ENCODE peak calls at places on chromosome 2, in nine cellular contexts. O is astrocyte, L is H1, I is Peyer's patch, V is fibroblast of mammary gland, N is endothelial cell, Q is testis, B is MM.1S, D is lower leg skin. Y is an unnamed sample.

GRCh38 chr2:163884416-163884815 is 148.6 kb upstream of the FIGN start:
- DNase-seq in O (no peak), L (no peak), I (no peak), V (no peak), N (no peak), Q (no peak), B (no peak), D (no peak), Y (no peak)

GRCh38 chr2:36326286-36326685 is 29.3 kb upstream of the CRIM1 start:
- DNase-seq in O (no peak), L (no peak), I (no peak), V (no peak), N (peak), Q (no peak), B (no peak), D (no peak), Y (no peak)

GRCh38 chr2:28683100-28683706 is 68.4 kb upstream of the PPP1CB start:
- DNase-seq in O (peak), L (no peak), I (peak), V (peak), N (no peak), Q (peak), B (no peak), D (no peak), Y (no peak)

GRCh38 chr2:18922276-18922675 is 332.9 kb upstream of the NT5C1B start:
- DNase-seq in O (peak), L (no peak), I (no peak), V (peak), N (no peak), Q (no peak), B (no peak), D (no peak), Y (no peak)

GRCh38 chr2:4516362-4516761 is 813.0 kb downstream of the DCDC2C start:
- DNase-seq in O (no peak), L (no peak), I (no peak), V (no peak), N (no peak), Q (no peak), B (no peak), D (no peak), Y (no peak)

GRCh38 chr2:235762832-235763598 is 269.2 kb downstream of the AGAP1 start:
- DNase-seq in O (no peak), L (no peak), I (no peak), V (no peak), N (no peak), Q (no peak), B (no peak), D (peak), Y (no peak)

GRCh38 chr2:209845666-209846065 is 74.0 kb downstream of the UNC80 start:
- DNase-seq in O (no peak), L (no peak), I (no peak), V (no peak), N (no peak), Q (no peak), B (no peak), D (no peak), Y (no peak)

GRCh38 chr2:6410265-6410664 is 455.4 kb downstream of the CMPK2 start:
- DNase-seq in O (peak), L (no peak), I (no peak), V (no peak), N (no peak), Q (no peak), B (no peak), D (no peak), Y (no peak)

GRCh38 chr2:22153974-22154373 is 1030.2 kb downstream of the TDRD15 start:
- DNase-seq in O (no peak), L (no peak), I (no peak), V (no peak), N (no peak), Q (no peak), B (no peak), D (no peak), Y (no peak)

GRCh38 chr2:235551965-235552364 is 58.1 kb downstream of the AGAP1 start:
- DNase-seq in O (peak), L (peak), I (peak), V (peak), N (peak), Q (peak), B (peak), D (no peak), Y (no peak)

GRCh38 chr2:98899041-98899702 is 36.9 kb downstream of the CRACDL start:
- DNase-seq in O (no peak), L (no peak), I (peak), V (no peak), N (no peak), Q (no peak), B (no peak), D (peak), Y (peak)

GRCh38 chr2:67039058-67039457 is 358.1 kb upstream of the ETAA1 start:
- DNase-seq in O (no peak), L (no peak), I (no peak), V (no peak), N (no peak), Q (no peak), B (no peak), D (no peak), Y (no peak)

GRCh38 chr2:235630723-235631122 is 136.9 kb downstream of the AGAP1 start:
- DNase-seq in O (no peak), L (no peak), I (no peak), V (no peak), N (no peak), Q (no peak), B (no peak), D (no peak), Y (no peak)

GRCh38 chr2:127007652-127008051 is 99.3 kb downstream of the BIN1 start:
- DNase-seq in O (peak), L (no peak), I (no peak), V (peak), N (no peak), Q (no peak), B (no peak), D (no peak), Y (no peak)

GRCh38 chr2:237042101-237042500 is 43.6 kb upstream of the COPS8 start:
- DNase-seq in O (no peak), L (no peak), I (no peak), V (no peak), N (no peak), Q (no peak), B (no peak), D (no peak), Y (no peak)

GRCh38 chr2:71785550-71785951 is 332.2 kb downstream of the DYSF start:
- DNase-seq in O (no peak), L (no peak), I (no peak), V (no peak), N (peak), Q (no peak), B (no peak), D (peak), Y (peak)

GRCh38 chr2:11788725-11789124 is 42.3 kb downstream of the LPIN1 start:
- DNase-seq in O (no peak), L (no peak), I (no peak), V (no peak), N (no peak), Q (no peak), B (no peak), D (peak), Y (no peak)

GRCh38 chr2:199659207-199659606 is 191.8 kb downstream of the FTCDNL1 start:
- DNase-seq in O (peak), L (peak), I (no peak), V (peak), N (peak), Q (peak), B (no peak), D (no peak), Y (no peak)

GRCh38 chr2:101732199-101732598 is 34.7 kb downstream of the MAP4K4 start:
- DNase-seq in O (no peak), L (no peak), I (no peak), V (no peak), N (no peak), Q (no peak), B (no peak), D (no peak), Y (peak)

GRCh38 chr2:68789603-68790002 is 55.0 kb downstream of the ARHGAP25 start:
- DNase-seq in O (no peak), L (no peak), I (peak), V (no peak), N (no peak), Q (no peak), B (no peak), D (no peak), Y (peak)

GRCh38 chr2:213317929-213318328 is 33.7 kb downstream of the SPAG16 start:
- DNase-seq in O (peak), L (no peak), I (no peak), V (peak), N (no peak), Q (no peak), B (peak), D (no peak), Y (no peak)

GRCh38 chr2:220043155-220043992 is 415.9 kb downstream of the SLC4A3 start:
- DNase-seq in O (peak), L (no peak), I (no peak), V (no peak), N (no peak), Q (no peak), B (no peak), D (no peak), Y (no peak)

GRCh38 chr2:160934263-160934662 is 226.0 kb upstream of the TANK start:
- DNase-seq in O (no peak), L (no peak), I (no peak), V (no peak), N (no peak), Q (no peak), B (no peak), D (no peak), Y (no peak)

GRCh38 chr2:186713664-186714063 is 19.8 kb downstream of the FAM171B start:
- DNase-seq in O (no peak), L (no peak), I (no peak), V (no peak), N (no peak), Q (no peak), B (no peak), D (no peak), Y (no peak)

GRCh38 chr2:9106338-9107167 is 100.1 kb upstream of the ASAP2 start:
- DNase-seq in O (peak), L (no peak), I (no peak), V (no peak), N (no peak), Q (no peak), B (no peak), D (peak), Y (no peak)

GRCh38 chr2:124343827-124344498 is 318.9 kb downstream of the CNTNAP5 start:
- DNase-seq in O (no peak), L (no peak), I (no peak), V (no peak), N (no peak), Q (no peak), B (no peak), D (no peak), Y (no peak)

GRCh38 chr2:239735131-239735828 is 289.9 kb downstream of the NDUFA10 start:
- DNase-seq in O (no peak), L (no peak), I (no peak), V (no peak), N (no peak), Q (no peak), B (no peak), D (no peak), Y (no peak)

GRCh38 chr2:33083671-33084387 is 137.1 kb downstream of the LTBP1 start:
- DNase-seq in O (no peak), L (no peak), I (no peak), V (no peak), N (no peak), Q (no peak), B (no peak), D (no peak), Y (no peak)
- TF ChIP-seq CTCF in O (no peak), L (no peak), I (no peak), V (no peak), N (no peak), Q (no peak), B (no peak), D (no peak), Y (no peak)

GRCh38 chr2:228689049-228689448 is 507.6 kb upstream of the SPHKAP start:
- DNase-seq in O (no peak), L (peak), I (no peak), V (peak), N (peak), Q (peak), B (no peak), D (no peak), Y (no peak)
- TF ChIP-seq CTCF in O (peak), L (peak), I (no peak), V (peak), N (peak), Q (no peak), B (no peak), D (no peak), Y (no peak)

DNA sequence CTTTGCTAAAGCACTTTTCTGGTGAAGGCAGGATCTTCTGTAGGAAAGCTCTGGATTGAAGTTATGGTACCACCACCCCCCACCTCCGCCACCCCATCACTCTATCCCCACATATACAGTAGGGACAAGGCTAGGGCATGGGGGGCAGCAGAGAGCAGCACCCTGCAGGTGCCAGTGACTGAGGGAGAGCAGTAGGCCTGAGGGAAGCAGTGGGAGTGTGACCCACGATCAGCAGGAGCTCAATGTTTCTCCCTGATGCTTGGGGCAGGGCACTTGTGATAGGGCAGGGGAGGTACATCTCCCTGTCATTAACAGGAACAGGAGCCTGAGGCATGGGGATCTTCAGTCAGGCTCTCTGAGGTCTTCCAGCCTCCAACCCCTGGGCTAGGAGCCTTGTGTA is 121.6 kb downstream of the ZFP36L2 start:
- DNase-seq in O (no peak), L (no peak), I (no peak), V (no peak), N (no peak), Q (no peak), B (no peak), D (no peak), Y (no peak)
- TF ChIP-seq CTCF in O (no peak), L (peak), I (no peak), V (no peak), N (no peak), Q (no peak), B (no peak), D (no peak), Y (no peak)

GRCh38 chr2:234308073-234308813 is 188.6 kb downstream of the ARL4C start:
- DNase-seq in O (peak), L (no peak), I (no peak), V (no peak), N (no peak), Q (no peak), B (no peak), D (peak), Y (no peak)
- TF ChIP-seq CTCF in O (no peak), L (no peak), I (no peak), V (peak), N (no peak), Q (no peak), B (no peak), D (no peak), Y (no peak)

DNA sequence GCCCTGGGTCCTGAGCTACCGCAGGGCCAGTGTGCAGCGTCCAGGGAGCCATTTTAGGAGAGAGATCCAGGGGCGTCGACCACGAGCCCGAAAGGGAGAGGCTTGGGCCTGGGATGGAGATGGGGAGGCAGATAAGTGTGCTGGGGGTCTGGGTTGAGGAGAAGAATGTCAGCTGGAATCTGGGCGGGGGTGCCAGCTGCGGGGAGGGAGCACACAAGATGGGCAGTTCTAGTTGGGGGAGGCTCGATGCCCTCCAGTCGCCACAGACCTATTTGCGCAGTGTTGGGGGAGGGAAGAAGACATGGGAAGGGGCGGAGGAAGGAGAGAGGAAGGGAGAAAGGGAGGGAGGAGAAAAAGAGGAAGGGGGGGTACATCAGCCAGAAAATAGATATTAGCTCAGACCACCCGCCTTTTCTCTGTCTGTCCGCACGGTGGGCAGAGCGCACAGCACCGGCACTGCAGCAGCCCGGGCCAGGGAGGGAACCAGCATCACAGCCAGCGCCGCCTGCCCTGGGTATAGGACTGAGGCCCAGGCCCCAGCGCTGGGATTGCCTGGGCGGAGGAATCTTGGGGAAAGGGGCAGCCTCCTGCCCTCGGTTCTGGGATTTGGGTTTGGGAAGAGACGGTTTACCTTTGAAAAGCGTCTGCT is 1.9 kb upstream of the HOXD11 start:
- DNase-seq in O (no peak), L (no peak), I (no peak), V (no peak), N (no peak), Q (no peak), B (no peak), D (peak), Y (no peak)
- TF ChIP-seq CTCF in O (no peak), L (no peak), I (no peak), V (no peak), N (no peak), Q (no peak), B (no peak), D (no peak), Y (no peak)

Y was measured in esophagus muscularis mucosa.